ENCODE peak calls at places on chromosome 6, in nine cellular contexts. I is GOT3; E is RCC 7860; X is activated CD4-positive, alpha-beta T cell treated with anti-CD3 and anti-CD28 coated beads, Interleukin-2, amount 50 U/mL, for 1 hour; B is Calu3; N is GF-D8; Z is EH; V is NCI-H1694; R is stomach. D is an unnamed sample.

GRCh38 chr6:111722220-111722731 is 116.6 kb upstream of the TRAF3IP2 start:
- DNase-seq in I (no peak), E (no peak), X (no peak), B (no peak), N (no peak), Z (peak), V (no peak), R (no peak), D (no peak)

GRCh38 chr6:14734052-14734415 is 511.8 kb upstream of the JARID2 start:
- DNase-seq in I (no peak), E (no peak), X (no peak), B (no peak), N (no peak), Z (no peak), V (no peak), R (no peak), D (no peak)

GRCh38 chr6:31401403-31401802 is 2.0 kb upstream of the MICA start:
- DNase-seq in I (no peak), E (peak), X (no peak), B (peak), N (no peak), Z (peak), V (no peak), R (peak), D (no peak)

GRCh38 chr6:97322811-97323210 is 39.8 kb upstream of the MMS22L start:
- DNase-seq in I (no peak), E (peak), X (no peak), B (no peak), N (no peak), Z (peak), V (no peak), R (no peak), D (no peak)

GRCh38 chr6:116280161-116280959 is 630 bp upstream of the TSPYL1 start:
- DNase-seq in I (no peak), E (no peak), X (no peak), B (no peak), N (no peak), Z (no peak), V (no peak), R (no peak), D (peak)

GRCh38 chr6:116244284-116244683 is 9.6 kb downstream of the TSPYL4 start:
- DNase-seq in I (no peak), E (no peak), X (no peak), B (no peak), N (no peak), Z (no peak), V (no peak), R (peak), D (peak)

GRCh38 chr6:167668019-167668753 is 158.5 kb upstream of the AFDN start:
- DNase-seq in I (no peak), E (no peak), X (no peak), B (peak), N (no peak), Z (no peak), V (no peak), R (no peak), D (no peak)

GRCh38 chr6:157283900-157284737 is 39.2 kb downstream of the TMEM242 start:
- DNase-seq in I (no peak), E (no peak), X (no peak), B (no peak), N (no peak), Z (no peak), V (no peak), R (no peak), D (no peak)

GRCh38 chr6:4125933-4126864 is 9.2 kb downstream of the ECI2 start:
- DNase-seq in I (no peak), E (peak), X (no peak), B (no peak), N (no peak), Z (peak), V (no peak), R (no peak), D (no peak)

GRCh38 chr6:99940582-99940981 is 53.4 kb downstream of the MCHR2 start:
- DNase-seq in I (no peak), E (no peak), X (no peak), B (no peak), N (no peak), Z (no peak), V (no peak), R (no peak), D (no peak)

GRCh38 chr6:9250852-9251251 is 815.5 kb upstream of the SLC35B3 start:
- DNase-seq in I (no peak), E (peak), X (no peak), B (peak), N (no peak), Z (peak), V (peak), R (peak), D (peak)

GRCh38 chr6:36716476-36717093 is 19.0 kb downstream of the RAB44 start:
- DNase-seq in I (no peak), E (no peak), X (no peak), B (no peak), N (no peak), Z (no peak), V (no peak), R (no peak), D (no peak)

GRCh38 chr6:140366991-140367390 is 992.5 kb upstream of the CITED2 start:
- DNase-seq in I (no peak), E (peak), X (no peak), B (peak), N (no peak), Z (peak), V (no peak), R (no peak), D (no peak)

GRCh38 chr6:106728296-106728870 is 99.0 kb downstream of the QRSL1 start:
- DNase-seq in I (no peak), E (no peak), X (no peak), B (no peak), N (no peak), Z (no peak), V (no peak), R (no peak), D (no peak)

GRCh38 chr6:44025226-44025625 is 102.0 kb downstream of the MRPL14 start:
- DNase-seq in I (no peak), E (no peak), X (no peak), B (no peak), N (no peak), Z (peak), V (no peak), R (no peak), D (no peak)

GRCh38 chr6:33438978-33439594 is 15.3 kb upstream of the ZBTB9 start:
- DNase-seq in I (no peak), E (no peak), X (no peak), B (no peak), N (no peak), Z (no peak), V (no peak), R (no peak), D (no peak)

GRCh38 chr6:946546-946945 is 253.6 kb upstream of the EXOC2 start:
- DNase-seq in I (no peak), E (no peak), X (no peak), B (no peak), N (no peak), Z (peak), V (no peak), R (no peak), D (no peak)

GRCh38 chr6:163415620-163416379 is 1.3 kb downstream of the QKI start:
- DNase-seq in I (no peak), E (peak), X (peak), B (no peak), N (no peak), Z (peak), V (no peak), R (peak), D (no peak)

GRCh38 chr6:30219244-30219643 is 6.0 kb upstream of the TRIM26 start:
- DNase-seq in I (no peak), E (peak), X (peak), B (peak), N (no peak), Z (peak), V (peak), R (peak), D (peak)

GRCh38 chr6:31738048-31738979 is 1.5 kb upstream of the MSH5 start:
- DNase-seq in I (no peak), E (peak), X (peak), B (peak), N (peak), Z (peak), V (no peak), R (peak), D (peak)

GRCh38 chr6:170174124-170174770 is 116.6 kb downstream of the DLL1 start:
- DNase-seq in I (no peak), E (no peak), X (no peak), B (no peak), N (no peak), Z (no peak), V (no peak), R (no peak), D (no peak)

GRCh38 chr6:157438611-157439109 is 57.7 kb downstream of the ZDHHC14 start:
- DNase-seq in I (no peak), E (no peak), X (no peak), B (no peak), N (no peak), Z (peak), V (no peak), R (no peak), D (no peak)

GRCh38 chr6:127547909-127548649 is 28.9 kb upstream of the C6orf58 start:
- DNase-seq in I (no peak), E (no peak), X (no peak), B (no peak), N (no peak), Z (peak), V (no peak), R (no peak), D (no peak)

GRCh38 chr6:132404736-132405135 is 3.5 kb upstream of the MOXD1 start:
- DNase-seq in I (no peak), E (peak), X (no peak), B (no peak), N (no peak), Z (peak), V (no peak), R (no peak), D (no peak)

GRCh38 chr6:80548496-80548895 is 442.0 kb downstream of the BCKDHB start:
- DNase-seq in I (no peak), E (no peak), X (no peak), B (no peak), N (no peak), Z (no peak), V (no peak), R (no peak), D (no peak)

GRCh38 chr6:17863971-17864754 is 123.3 kb downstream of the KIF13A start:
- DNase-seq in I (no peak), E (peak), X (no peak), B (no peak), N (no peak), Z (peak), V (no peak), R (no peak), D (no peak)

GRCh38 chr6:89007209-89008001 is 44.0 kb upstream of the RNGTT start:
- DNase-seq in I (no peak), E (no peak), X (no peak), B (peak), N (no peak), Z (peak), V (no peak), R (no peak), D (no peak)

GRCh38 chr6:7138921-7139358 is 31.2 kb downstream of the RREB1 start:
- DNase-seq in I (no peak), E (peak), X (peak), B (peak), N (no peak), Z (no peak), V (no peak), R (peak), D (peak)

GRCh38 chr6:13853871-13854270 is 39.5 kb upstream of the MCUR1 start:
- DNase-seq in I (no peak), E (no peak), X (no peak), B (no peak), N (no peak), Z (no peak), V (no peak), R (no peak), D (no peak)